ENCODE peak calls at places on chromosomes 6 and 20, in six cellular contexts. G, Q, J, C, H and R are unnamed samples. For H3K4me1, the result is how much of the 10 kb centered on the place peaks cover.

GRCh38 chr20:61802721-61803311 is 262.9 kb downstream of the TAF4 start:
- DNase-seq in G (peak), J (no peak), Q (no peak), H (no peak), C (no peak), R (no peak)

GRCh38 chr6:170206317-170206621 is 84.6 kb downstream of the DLL1 start:
- DNase-seq in J (no peak), Q (no peak), C (no peak), G (no peak), H (no peak), R (no peak)

GRCh38 chr6:81774542-81774941 is 22.1 kb upstream of the TENT5A start:
- DNase-seq in H (no peak), Q (no peak), G (no peak), C (no peak), J (no peak), R (no peak)

GRCh38 chr6:139778113-139778512 is 403.7 kb upstream of the CITED2 start:
- DNase-seq in G (no peak), C (no peak), J (no peak), Q (no peak), H (no peak), R (no peak)

GRCh38 chr6:39496951-39497350 is 174.4 kb upstream of the KCNK16 start:
- DNase-seq in C (no peak), G (no peak), Q (peak), H (no peak), J (no peak), R (no peak)

GRCh38 chr6:2768125-2768524 is 2.9 kb downstream of the WRNIP1 start:
- DNase-seq in J (no peak), Q (no peak), G (no peak), C (peak), H (no peak), R (no peak)

GRCh38 chr20:17852323-17852722 is 116.3 kb downstream of the SNX5 start:
- DNase-seq in Q (no peak), C (no peak), H (no peak), J (peak), G (no peak), R (no peak)

GRCh38 chr6:122553697-122554096 is 56.5 kb upstream of the PKIB start:
- DNase-seq in C (no peak), Q (no peak), J (no peak), H (no peak), G (no peak), R (no peak)

GRCh38 chr6:48429610-48430009 is 318.6 kb upstream of the PTCHD4 start:
- DNase-seq in H (no peak), J (no peak), C (peak), G (no peak), Q (no peak), R (no peak)

GRCh38 chr20:4740774-4741431 is 19.2 kb downstream of the PRND start:
- DNase-seq in H (peak), C (peak), J (peak), Q (peak), G (no peak), R (no peak)

GRCh38 chr6:29989211-29989610 is 46.9 kb downstream of the HLA-A start:
- DNase-seq in H (no peak), Q (no peak), G (no peak), C (no peak), J (no peak), R (peak)

DNA sequence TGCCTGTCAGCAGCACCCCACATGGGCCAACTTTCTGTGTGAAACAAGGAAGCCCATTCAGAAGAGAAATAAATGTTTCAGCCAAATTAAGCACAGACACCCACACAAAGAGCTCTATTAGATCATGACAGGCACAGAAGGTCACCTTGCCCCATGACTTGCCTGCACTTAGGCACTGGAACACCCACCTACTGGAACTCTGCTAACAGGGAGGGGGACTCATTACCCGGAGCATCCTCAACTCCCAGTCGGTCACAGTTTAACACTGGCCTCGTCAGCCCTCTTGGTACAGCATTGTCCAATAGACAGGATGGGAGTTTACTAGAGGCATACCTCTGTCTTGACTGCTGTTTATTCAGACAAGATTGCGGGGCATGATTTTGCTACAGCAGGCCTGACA is 31.8 kb downstream of the GFOD1 start:
- DNase-seq in G (no peak), J (no peak), H (no peak), C (no peak), Q (peak), R (no peak)
- H3K27ac ChIP-seq in G (no peak), J (no peak), H (peak), C (no peak), Q (peak), R (no peak)

GRCh38 chr20:31682927-31683326 is 39.7 kb downstream of the BCL2L1 start:
- DNase-seq in H (no peak), Q (no peak), J (no peak), G (no peak), C (no peak), R (no peak)

GRCh38 chr20:31687777-31688176 is 34.9 kb downstream of the BCL2L1 start:
- DNase-seq in H (no peak), C (no peak), J (no peak), Q (no peak), G (no peak), R (no peak)

GRCh38 chr20:31684153-31685003 is 38.3 kb downstream of the BCL2L1 start:
- DNase-seq in G (no peak), Q (no peak), J (no peak), H (peak), C (peak), R (no peak)

GRCh38 chr20:31689141-31689540 is 33.5 kb downstream of the BCL2L1 start:
- DNase-seq in H (no peak), G (no peak), J (no peak), Q (no peak), C (no peak), R (no peak)

GRCh38 chr20:31685853-31686641 is 36.6 kb downstream of the BCL2L1 start:
- DNase-seq in G (no peak), Q (no peak), C (peak), H (no peak), J (no peak), R (no peak)
- H3K4me1 ChIP-seq in G (half or more), Q (under half), C (under half), H (under half), J (under half), R (under half)

GRCh38 chr6:138774370-138774769 is 801 bp downstream of the CCDC28A start:
- DNase-seq in Q (peak), G (no peak), J (no peak), H (no peak), C (no peak), R (no peak)
- H3K27ac ChIP-seq in Q (peak), G (peak), J (no peak), H (peak), C (no peak), R (peak)

GRCh38 chr6:53827485-53827884 is 32.7 kb downstream of the LRRC1 start:
- DNase-seq in Q (no peak), C (peak), J (no peak), G (no peak), H (no peak), R (no peak)
- H3K4me1 ChIP-seq in Q (under half), C (under half), J (under half), G (under half), H (under half), R (under half)

GRCh38 chr6:138778331-138778730 is 4.8 kb downstream of the CCDC28A start:
- DNase-seq in G (no peak), H (no peak), Q (no peak), J (no peak), C (no peak), R (no peak)

GRCh38 chr6:138773177-138774091 is at the start of gene CCDC28A:
- DNase-seq in Q (peak), C (peak), G (peak), J (peak), H (peak), R (peak)

GRCh38 chr6:138782243-138782642 is 8.7 kb downstream of the CCDC28A start:
- DNase-seq in H (no peak), G (no peak), J (no peak), C (no peak), Q (no peak), R (no peak)

GRCh38 chr6:138772596-138773176 is 883 bp upstream of the CCDC28A start:
- DNase-seq in Q (no peak), J (no peak), G (no peak), C (no peak), H (no peak), R (no peak)

DNA sequence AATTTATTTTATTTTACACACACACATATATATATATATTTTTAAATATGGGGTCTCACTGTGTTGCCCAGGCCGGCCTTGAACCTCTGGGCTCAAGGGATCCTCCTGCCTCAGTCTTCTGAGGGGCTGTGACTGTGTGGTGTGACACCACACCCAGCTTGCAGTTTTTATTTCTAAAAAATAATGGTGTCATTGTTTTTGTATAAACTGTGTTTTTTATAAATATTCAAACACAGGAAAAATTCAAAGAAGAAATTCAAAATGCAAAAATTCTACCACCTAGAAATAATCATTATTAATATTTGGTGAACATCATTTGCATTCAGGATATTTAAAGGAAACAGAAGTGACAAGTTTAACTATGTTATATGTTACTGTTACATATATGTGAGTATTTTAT is 3.1 kb downstream of the CCDC28A start:
- DNase-seq in C (no peak), H (no peak), Q (no peak), J (no peak), G (no peak), R (no peak)
- H3K27ac ChIP-seq in C (no peak), H (no peak), Q (no peak), J (no peak), G (no peak), R (no peak)

DNA sequence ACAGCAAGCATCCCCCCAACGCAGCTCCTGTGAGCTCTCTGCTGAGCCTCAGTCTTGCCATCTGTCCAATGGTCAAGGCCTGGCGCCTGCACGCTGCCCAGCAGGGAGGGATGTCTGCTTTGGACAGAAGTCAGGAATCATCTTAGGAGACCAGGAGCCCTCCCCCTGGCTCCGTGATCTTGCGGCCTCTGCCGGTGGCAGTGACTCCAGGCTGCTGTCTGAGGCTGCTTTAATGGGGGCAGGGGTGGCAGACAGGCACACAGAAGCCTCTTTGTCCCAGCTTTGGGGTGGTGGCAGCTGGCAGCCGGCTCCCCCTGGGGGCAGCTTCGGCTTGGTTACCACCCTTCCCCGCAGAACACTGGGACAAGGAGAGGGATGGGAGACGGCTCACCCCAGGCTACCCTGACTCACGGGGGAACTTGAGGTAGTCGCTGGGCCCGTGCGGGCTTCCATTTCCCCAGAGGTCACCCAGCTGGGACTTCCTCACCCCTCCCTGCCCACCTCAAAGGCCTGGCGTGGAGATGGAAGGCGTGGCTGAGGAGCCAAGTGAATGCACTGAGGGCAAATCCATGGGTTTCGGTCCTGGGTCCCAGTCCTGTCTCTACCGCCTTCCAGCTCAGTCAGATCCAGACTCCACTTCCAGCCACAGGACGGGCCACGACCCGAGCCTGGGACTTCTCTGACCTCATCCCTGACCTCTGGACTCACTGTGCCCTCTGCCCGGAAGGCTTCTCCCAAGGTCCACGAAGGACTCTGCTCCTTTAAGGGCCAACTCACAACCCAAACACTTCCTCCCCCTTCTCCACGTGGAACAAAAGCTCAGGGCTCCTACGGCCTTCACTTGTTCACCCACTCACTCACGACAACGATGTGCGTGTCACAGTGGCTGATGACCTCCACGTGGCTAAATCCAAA is 14.8 kb downstream of the PEDS1 start:
- DNase-seq in C (no peak), J (no peak), H (no peak), Q (no peak), G (no peak), R (peak)
- H3K4me1 ChIP-seq in C (under half), J (under half), H (under half), Q (under half), G (half or more), R (under half)

DNA sequence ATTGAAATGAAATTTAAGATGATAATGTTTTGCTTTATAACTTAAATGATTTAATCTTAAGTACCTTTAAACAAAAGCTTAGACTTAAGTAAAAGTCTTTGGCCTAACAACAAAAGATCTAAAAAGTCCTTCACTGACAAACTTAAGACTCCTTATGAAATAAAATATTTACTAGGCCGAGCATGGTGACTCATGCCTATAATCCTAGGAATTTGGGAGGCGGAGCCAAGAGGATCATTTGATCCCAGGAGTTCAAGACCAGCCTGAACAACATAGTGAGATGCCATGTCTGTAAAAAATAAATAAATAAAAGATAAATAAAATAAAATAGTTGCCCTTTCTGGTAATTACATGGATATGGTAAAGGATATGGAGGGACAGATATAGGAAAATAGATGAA is 12.4 kb downstream of the KATNA1 start:
- DNase-seq in G (no peak), H (no peak), Q (no peak), J (no peak), C (peak), R (no peak)
- H3K27ac ChIP-seq in G (no peak), H (no peak), Q (no peak), J (no peak), C (no peak), R (no peak)